ENCODE peak calls at places on chromosomes 13 and 19, in six cellular contexts. T is effector memory CD4-positive, alpha-beta T cell; M is neural progenitor cell; X is WERI-Rb-1; P is coronary artery; Z is RWPE1. A is an unnamed sample.

GRCh38 chr19:58581227-58582141 is 8.3 kb upstream of the MZF1 start:
- DNase-seq in M (peak), P (peak), T (peak), X (peak), Z (no peak), A (no peak)

GRCh38 chr13:48004201-48004600 is 3.1 kb upstream of the SUCLA2 start:
- DNase-seq in X (no peak), M (no peak), T (no peak), Z (no peak), P (no peak), A (no peak)

GRCh38 chr19:33905937-33906577 is 109.4 kb downstream of the KCTD15 start:
- DNase-seq in M (peak), Z (peak), T (no peak), P (peak), X (no peak), A (no peak)

GRCh38 chr19:2618611-2619010 is 83.9 kb downstream of the GNG7 start:
- DNase-seq in P (no peak), M (no peak), X (no peak), Z (peak), T (peak), A (no peak)

GRCh38 chr19:7983995-7984837 is 21.2 kb downstream of the ELAVL1 start:
- DNase-seq in X (no peak), M (no peak), P (no peak), T (no peak), Z (no peak), A (no peak)

GRCh38 chr19:6087074-6087506 is 23.2 kb downstream of the RFX2 start:
- DNase-seq in T (no peak), Z (no peak), M (peak), X (peak), P (no peak), A (no peak)

GRCh38 chr13:82654851-82655517 is 1227.3 kb downstream of the SLITRK1 start:
- DNase-seq in M (no peak), P (peak), X (no peak), T (no peak), Z (peak), A (no peak)

GRCh38 chr13:53098455-53098854 is 69.8 kb downstream of the OLFM4 start:
- DNase-seq in Z (no peak), P (no peak), T (no peak), M (no peak), X (no peak), A (no peak)

GRCh38 chr13:44270153-44270552 is 103.5 kb upstream of the SERP2 start:
- DNase-seq in X (no peak), P (peak), Z (no peak), M (no peak), T (no peak), A (no peak)

GRCh38 chr13:97339989-97340361 is 94.0 kb upstream of the RAP2A start:
- DNase-seq in P (no peak), Z (no peak), M (no peak), T (no peak), X (no peak), A (no peak)

GRCh38 chr19:3665681-3666544 is 34.4 kb downstream of the PIP5K1C start:
- DNase-seq in M (peak), X (peak), P (no peak), Z (peak), T (peak), A (peak)

GRCh38 chr13:25468330-25469178 is 96.8 kb downstream of the ATP8A2 start:
- DNase-seq in M (peak), X (peak), Z (peak), P (no peak), T (no peak), A (no peak)

GRCh38 chr19:4524808-4525562 is 6.7 kb upstream of the PLIN4 start:
- DNase-seq in Z (peak), M (peak), P (no peak), X (peak), T (peak), A (peak)

GRCh38 chr13:35769812-35770211 is 293.3 kb upstream of the MAB21L1 start:
- DNase-seq in T (no peak), M (no peak), X (no peak), Z (no peak), P (no peak), A (no peak)

GRCh38 chr13:113559061-113559460 is 25.5 kb upstream of the TFDP1 start:
- DNase-seq in Z (no peak), M (no peak), T (no peak), P (peak), X (no peak), A (no peak)

GRCh38 chr13:26498524-26499208 is 58.8 kb upstream of the WASF3 start:
- DNase-seq in T (no peak), P (no peak), X (no peak), Z (no peak), M (no peak), A (no peak)

GRCh38 chr13:66339214-66339613 is 890.9 kb downstream of the PCDH9 start:
- DNase-seq in M (no peak), X (no peak), T (no peak), P (no peak), Z (no peak), A (no peak)

GRCh38 chr13:43195112-43195511 is 171.7 kb downstream of the DNAJC15 start:
- DNase-seq in T (no peak), M (no peak), Z (no peak), X (no peak), P (no peak), A (no peak)

GRCh38 chr13:51093574-51093973 is 17.5 kb downstream of the C13orf42 start:
- DNase-seq in P (no peak), X (no peak), M (no peak), T (no peak), Z (no peak), A (no peak)

GRCh38 chr19:1747285-1748114 is 5.8 kb upstream of the ONECUT3 start:
- DNase-seq in T (peak), P (no peak), M (peak), Z (peak), X (no peak), A (no peak)

GRCh38 chr13:79723462-79724116 is 242.6 kb downstream of the NDFIP2 start:
- DNase-seq in M (no peak), T (no peak), P (no peak), Z (no peak), X (no peak), A (no peak)
- H3K27ac ChIP-seq in M (no peak), T (no peak), P (no peak), Z (no peak), X (no peak), A (no peak)

GRCh38 chr19:19258589-19259338 is 14.3 kb downstream of the TM6SF2 start:
- DNase-seq in Z (no peak), P (no peak), T (no peak), M (no peak), X (no peak), A (no peak)

GRCh38 chr19:19257836-19258588 is 15.1 kb downstream of the TM6SF2 start:
- DNase-seq in M (no peak), X (no peak), T (no peak), Z (no peak), P (no peak), A (no peak)

GRCh38 chr19:19259741-19260140 is 13.4 kb downstream of the TM6SF2 start:
- DNase-seq in Z (peak), M (peak), T (no peak), P (no peak), X (peak), A (no peak)

GRCh38 chr19:19256072-19256969 is 16.8 kb downstream of the TM6SF2 start:
- DNase-seq in X (no peak), M (peak), Z (no peak), T (no peak), P (no peak), A (no peak)

GRCh38 chr19:19257137-19257536 is 16.0 kb downstream of the TM6SF2 start:
- DNase-seq in P (no peak), M (no peak), Z (no peak), T (no peak), X (no peak), A (no peak)
- H3K27ac ChIP-seq in P (no peak), M (no peak), Z (no peak), T (no peak), X (no peak), A (no peak)

DNA sequence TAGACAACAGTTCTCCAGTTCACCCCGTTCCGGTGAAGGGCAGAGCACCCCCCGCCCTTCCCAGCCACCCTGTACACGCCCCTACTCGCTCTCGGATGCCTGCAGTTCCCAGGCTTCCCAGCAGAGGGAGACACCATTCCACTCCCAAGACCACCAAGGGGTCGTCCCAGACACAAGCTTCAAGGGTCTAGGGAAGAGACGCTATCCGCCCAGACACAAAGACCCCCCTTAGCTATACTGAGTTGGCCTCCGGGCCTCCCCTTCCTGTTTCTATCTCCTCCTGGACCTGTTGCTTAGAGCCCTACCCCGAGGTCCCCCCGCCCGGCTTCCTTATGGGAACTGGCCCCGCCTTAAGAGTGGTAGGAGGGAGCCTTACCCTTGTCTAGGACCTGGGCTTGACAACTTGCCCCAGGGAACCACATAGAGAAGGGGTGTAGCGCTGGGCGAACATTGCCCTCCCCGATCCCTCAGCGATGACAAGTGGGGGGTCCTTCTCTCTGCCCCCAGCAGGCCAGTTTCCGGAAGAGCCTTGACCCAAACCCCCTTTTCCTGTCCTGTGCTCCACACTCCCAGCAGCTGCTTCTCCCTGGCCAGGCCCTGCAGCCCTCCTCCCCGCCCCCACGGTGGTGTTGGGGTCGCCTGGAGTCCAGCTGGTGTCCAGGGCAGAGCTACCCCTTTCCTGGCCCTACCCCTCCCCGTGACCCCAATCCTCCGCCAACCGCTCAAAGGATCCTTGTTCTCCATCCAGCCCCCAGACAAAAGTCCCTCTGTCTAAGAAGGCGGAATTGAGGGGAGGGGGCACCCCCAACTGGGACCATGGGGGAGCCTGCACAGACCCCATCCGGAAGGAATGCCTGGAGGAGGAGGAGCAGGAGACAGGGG is 726 bp upstream of the FXYD3 start:
- DNase-seq in Z (peak), T (peak), P (no peak), M (peak), X (peak), A (peak)
- H3K27ac ChIP-seq in Z (peak), T (no peak), P (no peak), M (no peak), X (peak), A (peak)

GRCh38 chr13:23632741-23633140 is 62.5 kb downstream of the TNFRSF19 start:
- DNase-seq in T (no peak), M (peak), X (no peak), Z (no peak), P (no peak), A (no peak)
- H3K27ac ChIP-seq in T (no peak), M (peak), X (peak), Z (no peak), P (no peak), A (no peak)